ENCODE peak calls at places on chromosomes 3 and 15, in ten cellular contexts. One of them, this sample, is unnamed.

GRCh38 chr15:56468271-56468912 is 3.5 kb upstream of the MNS1 start:
- DNase-seq in AG09309: no peak
- DNase-seq in activated CD8-positive, alpha-beta T cell treated with anti-CD3 and anti-CD28 coated beads for 36 hours: peak; percentile 12
- DNase-seq in DND-41: peak; percentile 49
- DNase-seq in WTC11: no peak
- DNase-seq in astrocyte of the spinal cord: peak; percentile 3
- DNase-seq in GM06990: peak; percentile 28
- DNase-seq in A549: no peak
- DNase-seq in AG04450: no peak
- DNase-seq in lung: no peak
- DNase-seq in this sample: no peak

GRCh38 chr3:11250902-11251806 is 21.0 kb upstream of the ATG7 start:
- DNase-seq in GM06990: no peak
- DNase-seq in WTC11: no peak
- DNase-seq in activated CD8-positive, alpha-beta T cell treated with anti-CD3 and anti-CD28 coated beads for 36 hours: peak; percentile 14
- DNase-seq in DND-41: no peak
- DNase-seq in AG09309: no peak
- DNase-seq in lung: no peak
- DNase-seq in astrocyte of the spinal cord: no peak
- DNase-seq in A549: no peak
- DNase-seq in AG04450: no peak
- DNase-seq in this sample: no peak

GRCh38 chr15:99305761-99306505 is 54.7 kb downstream of the LRRC28 start:
- DNase-seq in WTC11: no peak
- DNase-seq in astrocyte of the spinal cord: peak; percentile 87
- DNase-seq in lung: no peak
- DNase-seq in GM06990: no peak
- DNase-seq in DND-41: no peak
- DNase-seq in AG09309: peak; percentile 62
- DNase-seq in AG04450: peak; percentile 78
- DNase-seq in A549: peak; percentile 72
- DNase-seq in activated CD8-positive, alpha-beta T cell treated with anti-CD3 and anti-CD28 coated beads for 36 hours: no peak
- DNase-seq in this sample: peak; percentile 18

GRCh38 chr3:184234224-184234623 is 4.8 kb downstream of the VWA5B2 start:
- DNase-seq in GM06990: no peak
- DNase-seq in lung: peak; percentile 85
- DNase-seq in AG04450: peak; percentile 38
- DNase-seq in A549: peak; percentile 67
- DNase-seq in WTC11: no peak
- DNase-seq in activated CD8-positive, alpha-beta T cell treated with anti-CD3 and anti-CD28 coated beads for 36 hours: no peak
- DNase-seq in DND-41: no peak
- DNase-seq in astrocyte of the spinal cord: peak; percentile 80
- DNase-seq in AG09309: peak; percentile 45
- DNase-seq in this sample: no peak

GRCh38 chr3:139561959-139562676 is 22.6 kb upstream of the RBP1 start:
- DNase-seq in GM06990: no peak
- DNase-seq in astrocyte of the spinal cord: peak; percentile 54
- DNase-seq in AG09309: no peak
- DNase-seq in lung: no peak
- DNase-seq in AG04450: peak; percentile 8
- DNase-seq in A549: peak; percentile 29
- DNase-seq in activated CD8-positive, alpha-beta T cell treated with anti-CD3 and anti-CD28 coated beads for 36 hours: peak; percentile 26
- DNase-seq in DND-41: no peak
- DNase-seq in WTC11: peak; percentile 72
- DNase-seq in this sample: peak; percentile 30

GRCh38 chr15:70094690-70095311 is 2.9 kb downstream of the TLE3 start:
- DNase-seq in activated CD8-positive, alpha-beta T cell treated with anti-CD3 and anti-CD28 coated beads for 36 hours: peak; percentile 29
- DNase-seq in lung: no peak
- DNase-seq in AG09309: no peak
- DNase-seq in GM06990: no peak
- DNase-seq in astrocyte of the spinal cord: no peak
- DNase-seq in AG04450: no peak
- DNase-seq in WTC11: no peak
- DNase-seq in A549: no peak
- DNase-seq in DND-41: peak; percentile 16
- DNase-seq in this sample: no peak

GRCh38 chr15:66901336-66902100 is 163.9 kb upstream of the SMAD3 start:
- DNase-seq in astrocyte of the spinal cord: peak; percentile 43
- DNase-seq in WTC11: no peak
- DNase-seq in activated CD8-positive, alpha-beta T cell treated with anti-CD3 and anti-CD28 coated beads for 36 hours: no peak
- DNase-seq in GM06990: no peak
- DNase-seq in AG09309: no peak
- DNase-seq in AG04450: no peak
- DNase-seq in DND-41: no peak
- DNase-seq in lung: no peak
- DNase-seq in A549: peak; percentile 45
- DNase-seq in this sample: no peak

GRCh38 chr3:155069729-155070128 is 10.4 kb upstream of the MME start:
- DNase-seq in GM06990: no peak
- DNase-seq in lung: no peak
- DNase-seq in DND-41: no peak
- DNase-seq in A549: no peak
- DNase-seq in WTC11: no peak
- DNase-seq in AG09309: no peak
- DNase-seq in activated CD8-positive, alpha-beta T cell treated with anti-CD3 and anti-CD28 coated beads for 36 hours: no peak
- DNase-seq in AG04450: no peak
- DNase-seq in astrocyte of the spinal cord: peak; percentile 52
- DNase-seq in this sample: no peak

GRCh38 chr3:134799393-134799792 is 4.3 kb downstream of the EPHB1 start:
- DNase-seq in lung: peak; percentile 15
- DNase-seq in astrocyte of the spinal cord: no peak
- DNase-seq in AG04450: no peak
- DNase-seq in activated CD8-positive, alpha-beta T cell treated with anti-CD3 and anti-CD28 coated beads for 36 hours: no peak
- DNase-seq in GM06990: no peak
- DNase-seq in AG09309: peak; percentile 39
- DNase-seq in A549: no peak
- DNase-seq in WTC11: no peak
- DNase-seq in DND-41: no peak
- DNase-seq in this sample: no peak

GRCh38 chr3:65639444-65639843 is 399.3 kb downstream of the MAGI1 start:
- DNase-seq in DND-41: no peak
- DNase-seq in WTC11: no peak
- DNase-seq in A549: no peak
- DNase-seq in GM06990: no peak
- DNase-seq in astrocyte of the spinal cord: no peak
- DNase-seq in AG04450: no peak
- DNase-seq in lung: no peak
- DNase-seq in AG09309: no peak
- DNase-seq in activated CD8-positive, alpha-beta T cell treated with anti-CD3 and anti-CD28 coated beads for 36 hours: no peak
- DNase-seq in this sample: no peak

GRCh38 chr3:62632510-62633294 is 242.5 kb downstream of the CADPS start:
- DNase-seq in DND-41: no peak
- DNase-seq in AG04450: no peak
- DNase-seq in astrocyte of the spinal cord: no peak
- DNase-seq in lung: no peak
- DNase-seq in activated CD8-positive, alpha-beta T cell treated with anti-CD3 and anti-CD28 coated beads for 36 hours: no peak
- DNase-seq in GM06990: no peak
- DNase-seq in AG09309: no peak
- DNase-seq in WTC11: no peak
- DNase-seq in A549: no peak
- DNase-seq in this sample: no peak
- TF ChIP-seq CTCF in DND-41: no peak
- TF ChIP-seq CTCF in AG04450: peak; percentile 14
- TF ChIP-seq CTCF in astrocyte of the spinal cord: no peak
- TF ChIP-seq CTCF in lung: no peak
- TF ChIP-seq CTCF in activated CD8-positive, alpha-beta T cell treated with anti-CD3 and anti-CD28 coated beads for 36 hours: no peak
- TF ChIP-seq CTCF in GM06990: no peak
- TF ChIP-seq CTCF in AG09309: peak; percentile 39
- TF ChIP-seq CTCF in WTC11: no peak
- TF ChIP-seq CTCF in A549: no peak
- TF ChIP-seq CTCF in this sample: no peak

GRCh38 chr15:45306105-45306504 is 54.1 kb downstream of the SLC28A2 start:
- DNase-seq in activated CD8-positive, alpha-beta T cell treated with anti-CD3 and anti-CD28 coated beads for 36 hours: no peak
- DNase-seq in AG04450: no peak
- DNase-seq in AG09309: no peak
- DNase-seq in GM06990: no peak
- DNase-seq in A549: no peak
- DNase-seq in WTC11: no peak
- DNase-seq in DND-41: no peak
- DNase-seq in lung: no peak
- DNase-seq in astrocyte of the spinal cord: no peak
- DNase-seq in this sample: no peak

DNA sequence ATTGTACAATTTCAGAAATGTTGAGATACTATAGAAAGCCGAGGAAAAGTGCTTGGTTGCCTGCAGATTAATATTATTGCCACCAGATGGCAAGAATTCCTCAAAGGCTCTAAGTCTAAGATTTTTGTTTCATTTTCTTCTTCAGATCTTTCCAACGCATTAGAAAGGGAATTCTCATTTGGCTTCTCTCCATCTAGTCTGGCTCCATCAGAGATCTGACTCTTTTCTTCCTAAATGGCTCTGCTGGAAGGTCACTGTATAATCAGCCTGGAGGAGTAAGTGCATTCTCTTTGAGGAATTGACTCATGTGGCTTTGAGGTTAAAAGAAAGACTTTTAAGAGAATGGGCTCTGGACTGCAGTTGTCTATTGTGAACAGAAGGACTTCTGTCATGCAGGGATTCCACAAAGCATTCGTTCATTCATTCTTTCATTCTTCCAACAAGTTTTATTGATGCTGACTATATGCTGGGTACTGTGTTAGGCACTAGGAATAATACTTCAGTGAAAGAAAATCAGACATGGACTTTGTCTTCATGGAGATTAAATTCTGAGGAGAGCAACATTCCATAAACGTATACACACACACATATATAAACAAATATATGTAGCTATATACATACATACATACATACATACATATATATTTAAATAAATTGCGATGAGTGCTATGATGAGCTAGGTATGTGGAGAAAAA is 55.3 kb downstream of the SLC28A2 start:
- DNase-seq in lung: no peak
- DNase-seq in GM06990: no peak
- DNase-seq in AG04450: peak; percentile 3
- DNase-seq in activated CD8-positive, alpha-beta T cell treated with anti-CD3 and anti-CD28 coated beads for 36 hours: no peak
- DNase-seq in DND-41: no peak
- DNase-seq in WTC11: no peak
- DNase-seq in AG09309: peak; percentile 27
- DNase-seq in astrocyte of the spinal cord: peak; percentile 59
- DNase-seq in A549: peak; percentile 23
- DNase-seq in this sample: no peak
- TF ChIP-seq CTCF in lung: peak; percentile 9
- TF ChIP-seq CTCF in GM06990: peak; percentile 39
- TF ChIP-seq CTCF in AG04450: peak; percentile 55
- TF ChIP-seq CTCF in activated CD8-positive, alpha-beta T cell treated with anti-CD3 and anti-CD28 coated beads for 36 hours: peak; percentile 50
- TF ChIP-seq CTCF in DND-41: peak; percentile 61
- TF ChIP-seq CTCF in WTC11: no peak
- TF ChIP-seq CTCF in AG09309: peak; percentile 48
- TF ChIP-seq CTCF in astrocyte of the spinal cord: peak; percentile 40
- TF ChIP-seq CTCF in A549: peak; percentile 44
- TF ChIP-seq CTCF in this sample: no peak

GRCh38 chr15:87755226-87755625 is 501.3 kb downstream of the NTRK3 start:
- DNase-seq in GM06990: no peak
- DNase-seq in AG09309: no peak
- DNase-seq in astrocyte of the spinal cord: no peak
- DNase-seq in DND-41: no peak
- DNase-seq in A549: no peak
- DNase-seq in AG04450: no peak
- DNase-seq in lung: no peak
- DNase-seq in WTC11: no peak
- DNase-seq in activated CD8-positive, alpha-beta T cell treated with anti-CD3 and anti-CD28 coated beads for 36 hours: no peak
- DNase-seq in this sample: no peak

GRCh38 chr15:87752250-87752951 is 504.1 kb downstream of the NTRK3 start:
- DNase-seq in astrocyte of the spinal cord: peak; percentile 89
- DNase-seq in A549: peak; percentile 66
- DNase-seq in DND-41: no peak
- DNase-seq in WTC11: no peak
- DNase-seq in GM06990: no peak
- DNase-seq in AG04450: peak; percentile 78
- DNase-seq in AG09309: peak; percentile 76
- DNase-seq in lung: no peak
- DNase-seq in activated CD8-positive, alpha-beta T cell treated with anti-CD3 and anti-CD28 coated beads for 36 hours: no peak
- DNase-seq in this sample: no peak

GRCh38 chr15:87756072-87756471 is 500.5 kb downstream of the NTRK3 start:
- DNase-seq in lung: no peak
- DNase-seq in DND-41: no peak
- DNase-seq in GM06990: no peak
- DNase-seq in AG04450: no peak
- DNase-seq in A549: no peak
- DNase-seq in WTC11: no peak
- DNase-seq in astrocyte of the spinal cord: no peak
- DNase-seq in activated CD8-positive, alpha-beta T cell treated with anti-CD3 and anti-CD28 coated beads for 36 hours: no peak
- DNase-seq in AG09309: no peak
- DNase-seq in this sample: no peak

GRCh38 chr15:87757084-87757483 is 499.5 kb downstream of the NTRK3 start:
- DNase-seq in astrocyte of the spinal cord: no peak
- DNase-seq in A549: no peak
- DNase-seq in WTC11: no peak
- DNase-seq in DND-41: no peak
- DNase-seq in GM06990: no peak
- DNase-seq in lung: no peak
- DNase-seq in AG04450: no peak
- DNase-seq in activated CD8-positive, alpha-beta T cell treated with anti-CD3 and anti-CD28 coated beads for 36 hours: no peak
- DNase-seq in AG09309: no peak
- DNase-seq in this sample: no peak

DNA sequence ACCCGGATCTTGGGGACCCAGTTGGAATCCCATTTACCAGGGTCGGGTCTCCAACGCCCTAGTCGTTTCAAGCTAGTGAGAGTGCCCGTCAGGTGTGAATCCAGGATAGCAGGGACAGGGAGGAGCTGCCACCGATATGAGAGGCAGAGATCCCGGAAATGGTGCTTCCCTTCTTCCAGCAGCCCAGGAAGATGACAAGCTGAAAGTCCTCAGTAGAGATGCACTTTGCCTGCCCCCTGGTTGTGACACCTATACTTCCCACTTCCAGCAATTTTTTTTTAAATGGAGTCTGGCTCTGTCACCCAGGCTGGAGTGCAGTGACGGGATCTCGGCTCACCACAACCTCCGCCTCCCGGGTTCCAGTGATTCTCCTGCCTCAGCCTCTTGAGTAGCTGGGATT is 503.0 kb downstream of the NTRK3 start:
- DNase-seq in lung: no peak
- DNase-seq in DND-41: no peak
- DNase-seq in GM06990: no peak
- DNase-seq in A549: peak; percentile 22
- DNase-seq in AG09309: no peak
- DNase-seq in WTC11: peak; percentile 15
- DNase-seq in AG04450: no peak
- DNase-seq in astrocyte of the spinal cord: no peak
- DNase-seq in activated CD8-positive, alpha-beta T cell treated with anti-CD3 and anti-CD28 coated beads for 36 hours: no peak
- DNase-seq in this sample: no peak
- TF ChIP-seq CTCF in lung: no peak
- TF ChIP-seq CTCF in DND-41: no peak
- TF ChIP-seq CTCF in GM06990: no peak
- TF ChIP-seq CTCF in A549: no peak
- TF ChIP-seq CTCF in AG09309: no peak
- TF ChIP-seq CTCF in WTC11: no peak
- TF ChIP-seq CTCF in AG04450: no peak
- TF ChIP-seq CTCF in astrocyte of the spinal cord: no peak
- TF ChIP-seq CTCF in activated CD8-positive, alpha-beta T cell treated with anti-CD3 and anti-CD28 coated beads for 36 hours: no peak
- TF ChIP-seq CTCF in this sample: no peak

DNA sequence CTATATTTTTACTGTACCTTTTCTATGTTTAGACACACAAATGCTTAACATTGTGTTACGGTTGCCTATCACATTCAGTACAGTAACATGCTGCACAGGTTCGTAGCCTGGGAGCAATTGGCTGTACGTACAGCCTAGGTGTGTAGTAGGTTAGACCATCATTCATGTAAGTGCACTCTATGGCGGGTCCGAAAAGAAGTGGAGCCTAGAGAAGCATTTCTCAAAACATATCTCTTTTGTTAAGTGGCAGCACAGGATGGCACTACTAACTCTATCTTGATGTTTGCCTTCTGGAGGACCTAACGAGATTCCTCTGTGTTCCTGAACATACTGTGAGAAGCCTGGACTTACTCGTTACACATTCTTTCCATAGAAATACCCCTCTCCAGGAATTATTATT is 132.3 kb upstream of the ADPGK start:
- DNase-seq in DND-41: no peak
- DNase-seq in AG09309: no peak
- DNase-seq in GM06990: no peak
- DNase-seq in lung: no peak
- DNase-seq in astrocyte of the spinal cord: no peak
- DNase-seq in WTC11: no peak
- DNase-seq in AG04450: no peak
- DNase-seq in A549: no peak
- DNase-seq in activated CD8-positive, alpha-beta T cell treated with anti-CD3 and anti-CD28 coated beads for 36 hours: no peak
- DNase-seq in this sample: no peak
- TF ChIP-seq CTCF in DND-41: no peak
- TF ChIP-seq CTCF in AG09309: no peak
- TF ChIP-seq CTCF in GM06990: no peak
- TF ChIP-seq CTCF in lung: no peak
- TF ChIP-seq CTCF in astrocyte of the spinal cord: no peak
- TF ChIP-seq CTCF in WTC11: no peak
- TF ChIP-seq CTCF in AG04450: no peak
- TF ChIP-seq CTCF in A549: no peak
- TF ChIP-seq CTCF in activated CD8-positive, alpha-beta T cell treated with anti-CD3 and anti-CD28 coated beads for 36 hours: no peak
- TF ChIP-seq CTCF in this sample: no peak